ENCODE peak calls at places on chromosomes 13 and 19, in seven cellular contexts. One of them, this sample, is unnamed.

GRCh38 chr13:51832471-51833152 is 12.4 kb downstream of the TMEM272 start:
- DNase-seq in brain microvascular endothelial cell: no peak
- DNase-seq in NB4: peak
- DNase-seq in glutamatergic neuron: no peak
- DNase-seq in DMS153: no peak
- DNase-seq in stimulated activated CD8-positive, alpha-beta memory T cell treated with anti-CD3 and anti-CD28 coated beads, Interleukin-2, amount 100 ng/mL, for 1 hour: no peak
- DNase-seq in NCI-H2081: no peak
- DNase-seq in this sample: no peak

GRCh38 chr19:18809149-18809978 is 18.3 kb upstream of the COMP start:
- DNase-seq in brain microvascular endothelial cell: peak
- DNase-seq in NB4: peak
- DNase-seq in glutamatergic neuron: no peak
- DNase-seq in DMS153: no peak
- DNase-seq in stimulated activated CD8-positive, alpha-beta memory T cell treated with anti-CD3 and anti-CD28 coated beads, Interleukin-2, amount 100 ng/mL, for 1 hour: no peak
- DNase-seq in NCI-H2081: no peak
- DNase-seq in this sample: no peak

GRCh38 chr13:44697058-44697457 is 120.9 kb upstream of the TSC22D1 start:
- DNase-seq in brain microvascular endothelial cell: no peak
- DNase-seq in NB4: no peak
- DNase-seq in glutamatergic neuron: no peak
- DNase-seq in DMS153: no peak
- DNase-seq in stimulated activated CD8-positive, alpha-beta memory T cell treated with anti-CD3 and anti-CD28 coated beads, Interleukin-2, amount 100 ng/mL, for 1 hour: no peak
- DNase-seq in NCI-H2081: no peak
- DNase-seq in this sample: no peak

GRCh38 chr13:83883061-83883523 is 818 bp upstream of the SLITRK1 start:
- DNase-seq in brain microvascular endothelial cell: no peak
- DNase-seq in NB4: no peak
- DNase-seq in glutamatergic neuron: no peak
- DNase-seq in DMS153: peak
- DNase-seq in stimulated activated CD8-positive, alpha-beta memory T cell treated with anti-CD3 and anti-CD28 coated beads, Interleukin-2, amount 100 ng/mL, for 1 hour: no peak
- DNase-seq in NCI-H2081: peak
- DNase-seq in this sample: no peak

GRCh38 chr19:50657672-50658437 is 8.6 kb downstream of the C19orf81 start:
- DNase-seq in brain microvascular endothelial cell: peak
- DNase-seq in NB4: peak
- DNase-seq in glutamatergic neuron: peak
- DNase-seq in DMS153: peak
- DNase-seq in stimulated activated CD8-positive, alpha-beta memory T cell treated with anti-CD3 and anti-CD28 coated beads, Interleukin-2, amount 100 ng/mL, for 1 hour: peak
- DNase-seq in NCI-H2081: peak
- DNase-seq in this sample: peak

GRCh38 chr13:78600317-78600899 is 2.9 kb downstream of the POU4F1 start:
- DNase-seq in brain microvascular endothelial cell: no peak
- DNase-seq in NB4: no peak
- DNase-seq in glutamatergic neuron: no peak
- DNase-seq in DMS153: no peak
- DNase-seq in stimulated activated CD8-positive, alpha-beta memory T cell treated with anti-CD3 and anti-CD28 coated beads, Interleukin-2, amount 100 ng/mL, for 1 hour: no peak
- DNase-seq in NCI-H2081: no peak
- DNase-seq in this sample: no peak

GRCh38 chr13:79477968-79478367 is 3.0 kb upstream of the NDFIP2 start:
- DNase-seq in brain microvascular endothelial cell: no peak
- DNase-seq in NB4: no peak
- DNase-seq in glutamatergic neuron: no peak
- DNase-seq in DMS153: no peak
- DNase-seq in stimulated activated CD8-positive, alpha-beta memory T cell treated with anti-CD3 and anti-CD28 coated beads, Interleukin-2, amount 100 ng/mL, for 1 hour: no peak
- DNase-seq in NCI-H2081: no peak
- DNase-seq in this sample: no peak

GRCh38 chr19:4454952-4455738 is 2.4 kb downstream of the UBXN6 start:
- DNase-seq in brain microvascular endothelial cell: peak
- DNase-seq in NB4: no peak
- DNase-seq in glutamatergic neuron: no peak
- DNase-seq in DMS153: no peak
- DNase-seq in stimulated activated CD8-positive, alpha-beta memory T cell treated with anti-CD3 and anti-CD28 coated beads, Interleukin-2, amount 100 ng/mL, for 1 hour: no peak
- DNase-seq in NCI-H2081: no peak
- DNase-seq in this sample: no peak

GRCh38 chr13:50401721-50402510 is 386.7 kb downstream of the KCNRG start:
- DNase-seq in brain microvascular endothelial cell: peak
- DNase-seq in NB4: no peak
- DNase-seq in glutamatergic neuron: no peak
- DNase-seq in DMS153: no peak
- DNase-seq in stimulated activated CD8-positive, alpha-beta memory T cell treated with anti-CD3 and anti-CD28 coated beads, Interleukin-2, amount 100 ng/mL, for 1 hour: no peak
- DNase-seq in NCI-H2081: no peak
- DNase-seq in this sample: no peak

GRCh38 chr19:3506384-3507340 is 551 bp downstream of the FZR1 start:
- DNase-seq in brain microvascular endothelial cell: peak
- DNase-seq in NB4: peak
- DNase-seq in glutamatergic neuron: no peak
- DNase-seq in DMS153: no peak
- DNase-seq in stimulated activated CD8-positive, alpha-beta memory T cell treated with anti-CD3 and anti-CD28 coated beads, Interleukin-2, amount 100 ng/mL, for 1 hour: no peak
- DNase-seq in NCI-H2081: no peak
- DNase-seq in this sample: no peak

This sample was measured in WTC11.